ENCODE peak calls at places on chromosomes 3 and 15, in ten cellular contexts. One of them, this sample, is unnamed.

GRCh38 chr3:7917443-7918151 is 584.0 kb upstream of the LMCD1 start:
- DNase-seq in GM12864: no peak
- DNase-seq in endothelial cell of umbilical vein: no peak
- DNase-seq in endothelial cell: no peak
- DNase-seq in AG04450: no peak
- DNase-seq in type B pancreatic cell: no peak
- DNase-seq in stomach: no peak
- DNase-seq in fibroblast of the aortic adventitia: no peak
- DNase-seq in adrenal gland: no peak
- DNase-seq in GM13976: no peak
- DNase-seq in this sample: no peak

GRCh38 chr3:180679178-180680096 is at the start of gene CCDC39:
- DNase-seq in endothelial cell: peak
- DNase-seq in GM13976: peak
- DNase-seq in endothelial cell of umbilical vein: peak
- DNase-seq in AG04450: peak
- DNase-seq in type B pancreatic cell: peak
- DNase-seq in adrenal gland: peak
- DNase-seq in GM12864: peak
- DNase-seq in fibroblast of the aortic adventitia: peak
- DNase-seq in stomach: peak
- DNase-seq in this sample: peak

GRCh38 chr15:66702770-66703539 is 919 bp downstream of the SMAD6 start:
- DNase-seq in endothelial cell: peak
- DNase-seq in AG04450: no peak
- DNase-seq in GM12864: no peak
- DNase-seq in endothelial cell of umbilical vein: no peak
- DNase-seq in stomach: peak
- DNase-seq in GM13976: no peak
- DNase-seq in adrenal gland: no peak
- DNase-seq in type B pancreatic cell: no peak
- DNase-seq in fibroblast of the aortic adventitia: no peak
- DNase-seq in this sample: no peak

GRCh38 chr15:25731411-25731810 is 131.7 kb downstream of the ATP10A start:
- DNase-seq in endothelial cell: no peak
- DNase-seq in adrenal gland: no peak
- DNase-seq in stomach: no peak
- DNase-seq in type B pancreatic cell: no peak
- DNase-seq in GM13976: no peak
- DNase-seq in endothelial cell of umbilical vein: no peak
- DNase-seq in fibroblast of the aortic adventitia: no peak
- DNase-seq in AG04450: no peak
- DNase-seq in GM12864: no peak
- DNase-seq in this sample: no peak

GRCh38 chr15:63190993-63191392 is 1.6 kb downstream of the RAB8B start:
- DNase-seq in stomach: no peak
- DNase-seq in fibroblast of the aortic adventitia: peak
- DNase-seq in adrenal gland: no peak
- DNase-seq in AG04450: no peak
- DNase-seq in endothelial cell of umbilical vein: no peak
- DNase-seq in type B pancreatic cell: no peak
- DNase-seq in endothelial cell: no peak
- DNase-seq in GM12864: no peak
- DNase-seq in GM13976: no peak
- DNase-seq in this sample: no peak

GRCh38 chr3:112635674-112636073 is 5.3 kb downstream of the CCDC80 start:
- DNase-seq in endothelial cell: no peak
- DNase-seq in adrenal gland: no peak
- DNase-seq in endothelial cell of umbilical vein: peak
- DNase-seq in fibroblast of the aortic adventitia: peak
- DNase-seq in AG04450: peak
- DNase-seq in GM12864: no peak
- DNase-seq in GM13976: no peak
- DNase-seq in stomach: no peak
- DNase-seq in type B pancreatic cell: no peak
- DNase-seq in this sample: no peak

GRCh38 chr15:94352940-94353820 is 121.8 kb downstream of the MCTP2 start:
- DNase-seq in adrenal gland: no peak
- DNase-seq in stomach: no peak
- DNase-seq in AG04450: no peak
- DNase-seq in endothelial cell of umbilical vein: no peak
- DNase-seq in type B pancreatic cell: no peak
- DNase-seq in GM13976: no peak
- DNase-seq in fibroblast of the aortic adventitia: no peak
- DNase-seq in endothelial cell: no peak
- DNase-seq in GM12864: no peak
- DNase-seq in this sample: no peak

GRCh38 chr3:123336001-123336400 is 112.9 kb downstream of the ADCY5 start:
- DNase-seq in adrenal gland: no peak
- DNase-seq in endothelial cell: no peak
- DNase-seq in GM13976: no peak
- DNase-seq in GM12864: no peak
- DNase-seq in type B pancreatic cell: no peak
- DNase-seq in fibroblast of the aortic adventitia: no peak
- DNase-seq in AG04450: no peak
- DNase-seq in endothelial cell of umbilical vein: no peak
- DNase-seq in stomach: no peak
- DNase-seq in this sample: no peak

GRCh38 chr3:63349583-63350177 is 71.6 kb downstream of the SYNPR start:
- DNase-seq in stomach: peak
- DNase-seq in GM12864: peak
- DNase-seq in AG04450: no peak
- DNase-seq in fibroblast of the aortic adventitia: peak
- DNase-seq in type B pancreatic cell: no peak
- DNase-seq in endothelial cell of umbilical vein: peak
- DNase-seq in adrenal gland: peak
- DNase-seq in endothelial cell: peak
- DNase-seq in GM13976: peak
- DNase-seq in this sample: peak

GRCh38 chr15:34049096-34049495 is 10.1 kb upstream of the AVEN start:
- DNase-seq in fibroblast of the aortic adventitia: peak
- DNase-seq in adrenal gland: no peak
- DNase-seq in stomach: no peak
- DNase-seq in endothelial cell of umbilical vein: no peak
- DNase-seq in type B pancreatic cell: no peak
- DNase-seq in GM13976: no peak
- DNase-seq in endothelial cell: no peak
- DNase-seq in GM12864: no peak
- DNase-seq in AG04450: peak
- DNase-seq in this sample: no peak

GRCh38 chr3:122356402-122356801 is 26.6 kb downstream of the MIX23 start:
- DNase-seq in AG04450: no peak
- DNase-seq in stomach: peak
- DNase-seq in GM12864: no peak
- DNase-seq in fibroblast of the aortic adventitia: peak
- DNase-seq in GM13976: peak
- DNase-seq in adrenal gland: peak
- DNase-seq in type B pancreatic cell: no peak
- DNase-seq in endothelial cell: peak
- DNase-seq in endothelial cell of umbilical vein: no peak
- DNase-seq in this sample: peak

GRCh38 chr15:42712584-42712983 is 24.3 kb downstream of the CDAN1 start:
- DNase-seq in stomach: peak
- DNase-seq in AG04450: no peak
- DNase-seq in GM13976: no peak
- DNase-seq in GM12864: no peak
- DNase-seq in fibroblast of the aortic adventitia: no peak
- DNase-seq in type B pancreatic cell: no peak
- DNase-seq in endothelial cell of umbilical vein: no peak
- DNase-seq in adrenal gland: no peak
- DNase-seq in endothelial cell: no peak
- DNase-seq in this sample: no peak

GRCh38 chr3:148214695-148215094 is 483.0 kb upstream of the AGTR1 start:
- DNase-seq in AG04450: no peak
- DNase-seq in fibroblast of the aortic adventitia: no peak
- DNase-seq in stomach: no peak
- DNase-seq in endothelial cell: no peak
- DNase-seq in endothelial cell of umbilical vein: no peak
- DNase-seq in adrenal gland: no peak
- DNase-seq in GM13976: no peak
- DNase-seq in GM12864: no peak
- DNase-seq in type B pancreatic cell: no peak
- DNase-seq in this sample: no peak

GRCh38 chr3:134018406-134018805 is 11.3 kb downstream of the SLCO2A1 start:
- DNase-seq in endothelial cell of umbilical vein: no peak
- DNase-seq in stomach: no peak
- DNase-seq in endothelial cell: no peak
- DNase-seq in type B pancreatic cell: peak
- DNase-seq in GM12864: no peak
- DNase-seq in adrenal gland: no peak
- DNase-seq in GM13976: no peak
- DNase-seq in AG04450: no peak
- DNase-seq in fibroblast of the aortic adventitia: peak
- DNase-seq in this sample: no peak

GRCh38 chr3:119586707-119587317 is 7.5 kb downstream of the ADPRH start:
- DNase-seq in GM13976: no peak
- DNase-seq in type B pancreatic cell: no peak
- DNase-seq in fibroblast of the aortic adventitia: no peak
- DNase-seq in GM12864: no peak
- DNase-seq in stomach: no peak
- DNase-seq in AG04450: no peak
- DNase-seq in adrenal gland: no peak
- DNase-seq in endothelial cell: no peak
- DNase-seq in endothelial cell of umbilical vein: no peak
- DNase-seq in this sample: no peak

GRCh38 chr15:88976656-88977055 is 63.5 kb upstream of the MFGE8 start:
- DNase-seq in type B pancreatic cell: no peak
- DNase-seq in endothelial cell of umbilical vein: no peak
- DNase-seq in GM12864: no peak
- DNase-seq in endothelial cell: no peak
- DNase-seq in fibroblast of the aortic adventitia: no peak
- DNase-seq in GM13976: no peak
- DNase-seq in adrenal gland: no peak
- DNase-seq in stomach: no peak
- DNase-seq in AG04450: no peak
- DNase-seq in this sample: no peak

GRCh38 chr15:82919231-82919886 is 33.2 kb downstream of the HOMER2 start:
- DNase-seq in fibroblast of the aortic adventitia: no peak
- DNase-seq in type B pancreatic cell: no peak
- DNase-seq in endothelial cell of umbilical vein: no peak
- DNase-seq in endothelial cell: no peak
- DNase-seq in GM12864: no peak
- DNase-seq in GM13976: no peak
- DNase-seq in AG04450: no peak
- DNase-seq in stomach: peak
- DNase-seq in adrenal gland: peak
- DNase-seq in this sample: no peak

GRCh38 chr3:51703026-51703775 is 3.7 kb upstream of the GRM2 start:
- DNase-seq in GM13976: no peak
- DNase-seq in fibroblast of the aortic adventitia: no peak
- DNase-seq in AG04450: no peak
- DNase-seq in type B pancreatic cell: no peak
- DNase-seq in endothelial cell: no peak
- DNase-seq in adrenal gland: no peak
- DNase-seq in GM12864: no peak
- DNase-seq in stomach: no peak
- DNase-seq in endothelial cell of umbilical vein: no peak
- DNase-seq in this sample: no peak

GRCh38 chr3:67518196-67518595 is 136.2 kb downstream of the SUCLG2 start:
- DNase-seq in AG04450: no peak
- DNase-seq in GM12864: no peak
- DNase-seq in fibroblast of the aortic adventitia: no peak
- DNase-seq in endothelial cell of umbilical vein: no peak
- DNase-seq in adrenal gland: no peak
- DNase-seq in endothelial cell: no peak
- DNase-seq in type B pancreatic cell: no peak
- DNase-seq in GM13976: no peak
- DNase-seq in stomach: no peak
- DNase-seq in this sample: no peak

GRCh38 chr15:51623386-51623938 is 891 bp upstream of the DMXL2 start:
- DNase-seq in type B pancreatic cell: no peak
- DNase-seq in endothelial cell: no peak
- DNase-seq in AG04450: no peak
- DNase-seq in fibroblast of the aortic adventitia: no peak
- DNase-seq in endothelial cell of umbilical vein: peak
- DNase-seq in GM12864: no peak
- DNase-seq in stomach: no peak
- DNase-seq in adrenal gland: peak
- DNase-seq in GM13976: no peak
- DNase-seq in this sample: peak

GRCh38 chr3:77772459-77772858 is 732.6 kb downstream of the ROBO2 start:
- DNase-seq in stomach: no peak
- DNase-seq in fibroblast of the aortic adventitia: no peak
- DNase-seq in GM12864: no peak
- DNase-seq in adrenal gland: no peak
- DNase-seq in endothelial cell of umbilical vein: no peak
- DNase-seq in GM13976: no peak
- DNase-seq in endothelial cell: no peak
- DNase-seq in AG04450: no peak
- DNase-seq in type B pancreatic cell: no peak
- DNase-seq in this sample: no peak

GRCh38 chr3:46293035-46293724 is 50.9 kb downstream of the CCR3 start:
- DNase-seq in adrenal gland: no peak
- DNase-seq in GM13976: no peak
- DNase-seq in type B pancreatic cell: no peak
- DNase-seq in GM12864: no peak
- DNase-seq in AG04450: no peak
- DNase-seq in fibroblast of the aortic adventitia: no peak
- DNase-seq in endothelial cell of umbilical vein: no peak
- DNase-seq in stomach: no peak
- DNase-seq in endothelial cell: no peak
- DNase-seq in this sample: peak
- TF ChIP-seq CTCF in adrenal gland: no peak
- TF ChIP-seq CTCF in GM13976: no peak
- TF ChIP-seq CTCF in type B pancreatic cell: no peak
- TF ChIP-seq CTCF in GM12864: no peak
- TF ChIP-seq CTCF in AG04450: no peak
- TF ChIP-seq CTCF in fibroblast of the aortic adventitia: no peak
- TF ChIP-seq CTCF in endothelial cell of umbilical vein: no peak
- TF ChIP-seq CTCF in stomach: no peak
- TF ChIP-seq CTCF in endothelial cell: no peak
- TF ChIP-seq CTCF in this sample: peak

GRCh38 chr3:12471228-12471627 is 13.1 kb upstream of the TSEN2 start:
- DNase-seq in endothelial cell: no peak
- DNase-seq in fibroblast of the aortic adventitia: no peak
- DNase-seq in stomach: no peak
- DNase-seq in endothelial cell of umbilical vein: no peak
- DNase-seq in GM13976: no peak
- DNase-seq in GM12864: no peak
- DNase-seq in adrenal gland: no peak
- DNase-seq in type B pancreatic cell: no peak
- DNase-seq in AG04450: no peak
- DNase-seq in this sample: no peak
- TF ChIP-seq CTCF in endothelial cell: no peak
- TF ChIP-seq CTCF in fibroblast of the aortic adventitia: no peak
- TF ChIP-seq CTCF in stomach: no peak
- TF ChIP-seq CTCF in endothelial cell of umbilical vein: no peak
- TF ChIP-seq CTCF in GM13976: no peak
- TF ChIP-seq CTCF in GM12864: peak
- TF ChIP-seq CTCF in adrenal gland: no peak
- TF ChIP-seq CTCF in type B pancreatic cell: no peak
- TF ChIP-seq CTCF in AG04450: no peak
- TF ChIP-seq CTCF in this sample: no peak

GRCh38 chr3:89314454-89314853 is 207.0 kb downstream of the EPHA3 start:
- DNase-seq in GM13976: no peak
- DNase-seq in AG04450: no peak
- DNase-seq in fibroblast of the aortic adventitia: peak
- DNase-seq in GM12864: no peak
- DNase-seq in type B pancreatic cell: no peak
- DNase-seq in stomach: no peak
- DNase-seq in endothelial cell: no peak
- DNase-seq in endothelial cell of umbilical vein: no peak
- DNase-seq in adrenal gland: no peak
- DNase-seq in this sample: no peak
- TF ChIP-seq CTCF in GM13976: no peak
- TF ChIP-seq CTCF in AG04450: no peak
- TF ChIP-seq CTCF in fibroblast of the aortic adventitia: no peak
- TF ChIP-seq CTCF in GM12864: no peak
- TF ChIP-seq CTCF in type B pancreatic cell: peak
- TF ChIP-seq CTCF in stomach: no peak
- TF ChIP-seq CTCF in endothelial cell: no peak
- TF ChIP-seq CTCF in endothelial cell of umbilical vein: no peak
- TF ChIP-seq CTCF in adrenal gland: no peak
- TF ChIP-seq CTCF in this sample: no peak

GRCh38 chr3:194344012-194344411 is 7.1 kb downstream of the CPN2 start:
- DNase-seq in GM12864: no peak
- DNase-seq in adrenal gland: peak
- DNase-seq in type B pancreatic cell: peak
- DNase-seq in endothelial cell of umbilical vein: peak
- DNase-seq in AG04450: no peak
- DNase-seq in stomach: peak
- DNase-seq in endothelial cell: peak
- DNase-seq in GM13976: peak
- DNase-seq in fibroblast of the aortic adventitia: peak
- DNase-seq in this sample: peak
- TF ChIP-seq CTCF in GM12864: peak
- TF ChIP-seq CTCF in adrenal gland: peak
- TF ChIP-seq CTCF in type B pancreatic cell: peak
- TF ChIP-seq CTCF in endothelial cell of umbilical vein: peak
- TF ChIP-seq CTCF in AG04450: peak
- TF ChIP-seq CTCF in stomach: peak
- TF ChIP-seq CTCF in endothelial cell: peak
- TF ChIP-seq CTCF in GM13976: peak
- TF ChIP-seq CTCF in fibroblast of the aortic adventitia: peak
- TF ChIP-seq CTCF in this sample: peak

This sample was measured in GM13977.